ENCODE peak calls at places on chromosomes 4 and X, in four cellular contexts. One of them, this sample, is unnamed.

GRCh38 chr4:168877779-168878491 is 132.1 kb downstream of the CBR4 start:
- DNase-seq in substantia nigra: no peak
- DNase-seq in heart right ventricle: peak
- DNase-seq in NCI-H2081: no peak
- DNase-seq in this sample: peak

GRCh38 chr4:2101346-2102044 is 42.4 kb downstream of the NAT8L start:
- DNase-seq in substantia nigra: no peak
- DNase-seq in heart right ventricle: no peak
- DNase-seq in NCI-H2081: no peak
- DNase-seq in this sample: no peak

GRCh38 chrX:49166914-49167739 is 4.6 kb downstream of the MAGIX start:
- DNase-seq in substantia nigra: peak
- DNase-seq in heart right ventricle: peak
- DNase-seq in NCI-H2081: no peak
- DNase-seq in this sample: peak

GRCh38 chrX:48558270-48558669 is 16.0 kb upstream of the RBM3 start:
- DNase-seq in substantia nigra: no peak
- DNase-seq in heart right ventricle: no peak
- DNase-seq in NCI-H2081: no peak
- DNase-seq in this sample: no peak

GRCh38 chr4:173288698-173289350 is 45.3 kb downstream of the HMGB2 start:
- DNase-seq in substantia nigra: no peak
- DNase-seq in heart right ventricle: no peak
- DNase-seq in NCI-H2081: no peak
- DNase-seq in this sample: no peak

GRCh38 chr4:164748375-164748774 is 5.6 kb upstream of the SMIM31 start:
- DNase-seq in substantia nigra: no peak
- DNase-seq in heart right ventricle: no peak
- DNase-seq in NCI-H2081: peak
- DNase-seq in this sample: no peak

GRCh38 chr4:87985097-87985886 is 9.8 kb downstream of the SPP1 start:
- DNase-seq in substantia nigra: peak
- DNase-seq in heart right ventricle: peak
- DNase-seq in NCI-H2081: peak
- DNase-seq in this sample: peak

GRCh38 chr4:1563768-1564485 is 120.2 kb downstream of the FAM53A start:
- DNase-seq in substantia nigra: no peak
- DNase-seq in heart right ventricle: no peak
- DNase-seq in NCI-H2081: no peak
- DNase-seq in this sample: no peak

GRCh38 chrX:46554942-46555341 is 9.7 kb upstream of the ZNF674 start:
- DNase-seq in substantia nigra: no peak
- DNase-seq in heart right ventricle: no peak
- DNase-seq in NCI-H2081: no peak
- DNase-seq in this sample: no peak

GRCh38 chr4:70197842-70198241 is 2.3 kb downstream of the ODAM start:
- DNase-seq in substantia nigra: no peak
- DNase-seq in heart right ventricle: no peak
- DNase-seq in NCI-H2081: no peak
- DNase-seq in this sample: no peak

GRCh38 chrX:10370976-10371375 is 214.2 kb downstream of the CLCN4 start:
- DNase-seq in substantia nigra: no peak
- DNase-seq in heart right ventricle: no peak
- DNase-seq in NCI-H2081: no peak
- DNase-seq in this sample: no peak

GRCh38 chr4:38154251-38154650 is 194.1 kb downstream of the PTTG2 start:
- DNase-seq in substantia nigra: no peak
- DNase-seq in heart right ventricle: no peak
- DNase-seq in NCI-H2081: no peak
- DNase-seq in this sample: no peak

GRCh38 chr4:168453146-168453545 is 27.1 kb downstream of the DDX60L start:
- DNase-seq in substantia nigra: no peak
- DNase-seq in heart right ventricle: no peak
- DNase-seq in NCI-H2081: peak
- DNase-seq in this sample: no peak

GRCh38 chrX:16934212-16934611 is 12.2 kb upstream of the REPS2 start:
- DNase-seq in substantia nigra: no peak
- DNase-seq in heart right ventricle: no peak
- DNase-seq in NCI-H2081: no peak
- DNase-seq in this sample: no peak

GRCh38 chr4:165827018-165827417 is 46.0 kb upstream of the TLL1 start:
- DNase-seq in substantia nigra: no peak
- DNase-seq in heart right ventricle: no peak
- DNase-seq in NCI-H2081: no peak
- DNase-seq in this sample: no peak

GRCh38 chr4:38078590-38079381 is 118.6 kb downstream of the PTTG2 start:
- DNase-seq in substantia nigra: no peak
- DNase-seq in heart right ventricle: no peak
- DNase-seq in NCI-H2081: no peak
- DNase-seq in this sample: no peak

GRCh38 chrX:45154462-45154861 is 46.2 kb downstream of the DIPK2B start:
- DNase-seq in substantia nigra: no peak
- DNase-seq in heart right ventricle: no peak
- DNase-seq in NCI-H2081: no peak
- DNase-seq in this sample: no peak

GRCh38 chr4:73345399-73345975 is 58.6 kb upstream of the ALB start:
- DNase-seq in substantia nigra: no peak
- DNase-seq in heart right ventricle: no peak
- DNase-seq in NCI-H2081: no peak
- DNase-seq in this sample: no peak

GRCh38 chr4:74503580-74503979 is 58.6 kb downstream of the AREG start:
- DNase-seq in substantia nigra: no peak
- DNase-seq in heart right ventricle: no peak
- DNase-seq in NCI-H2081: no peak
- DNase-seq in this sample: no peak

GRCh38 chrX:68997911-68998310 is 167.3 kb downstream of the PJA1 start:
- DNase-seq in substantia nigra: no peak
- DNase-seq in heart right ventricle: peak
- DNase-seq in NCI-H2081: no peak
- DNase-seq in this sample: peak

GRCh38 chr4:20095805-20096541 is 155.7 kb upstream of the SLIT2 start:
- DNase-seq in substantia nigra: no peak
- DNase-seq in heart right ventricle: no peak
- DNase-seq in NCI-H2081: no peak
- DNase-seq in this sample: no peak

GRCh38 chr4:137212601-137213000 is 319.7 kb downstream of the PCDH18 start:
- DNase-seq in substantia nigra: no peak
- DNase-seq in heart right ventricle: no peak
- DNase-seq in NCI-H2081: no peak
- DNase-seq in this sample: no peak

GRCh38 chr4:166064706-166065105 is 191.7 kb downstream of the TLL1 start:
- DNase-seq in substantia nigra: no peak
- DNase-seq in heart right ventricle: no peak
- DNase-seq in NCI-H2081: peak
- DNase-seq in this sample: no peak

GRCh38 chr4:86918539-86919072 is 16.2 kb upstream of the AFF1 start:
- DNase-seq in substantia nigra: no peak
- DNase-seq in heart right ventricle: no peak
- DNase-seq in NCI-H2081: no peak
- DNase-seq in this sample: no peak

GRCh38 chr4:175290401-175290800 is 372.2 kb downstream of the ADAM29 start:
- DNase-seq in substantia nigra: no peak
- DNase-seq in heart right ventricle: no peak
- DNase-seq in NCI-H2081: no peak
- DNase-seq in this sample: no peak

GRCh38 chr4:177393236-177393635 is 49.0 kb downstream of the AGA start:
- DNase-seq in substantia nigra: no peak
- DNase-seq in heart right ventricle: no peak
- DNase-seq in NCI-H2081: no peak
- DNase-seq in this sample: no peak

GRCh38 chr4:77852892-77853495 is 9.6 kb upstream of the MRPL1 start:
- DNase-seq in substantia nigra: no peak
- DNase-seq in heart right ventricle: no peak
- DNase-seq in NCI-H2081: no peak
- DNase-seq in this sample: no peak

GRCh38 chr4:173859091-173859713 is 329.2 kb upstream of the HAND2 start:
- DNase-seq in substantia nigra: no peak
- DNase-seq in heart right ventricle: no peak
- DNase-seq in NCI-H2081: no peak
- DNase-seq in this sample: no peak

GRCh38 chrX:8607326-8607725 is 124.6 kb downstream of the ANOS1 start:
- DNase-seq in substantia nigra: no peak
- DNase-seq in heart right ventricle: no peak
- DNase-seq in NCI-H2081: no peak
- DNase-seq in this sample: no peak

GRCh38 chrX:86148594-86148993 is 343 bp downstream of the DACH2 start:
- DNase-seq in substantia nigra: no peak
- DNase-seq in heart right ventricle: no peak
- DNase-seq in NCI-H2081: peak
- DNase-seq in this sample: no peak

GRCh38 chr4:41287005-41287404 is 30.3 kb downstream of the UCHL1 start:
- DNase-seq in substantia nigra: no peak
- DNase-seq in heart right ventricle: no peak
- DNase-seq in NCI-H2081: no peak
- DNase-seq in this sample: no peak

GRCh38 chrX:15500497-15500966 is at the start of gene BMX:
- DNase-seq in substantia nigra: no peak
- DNase-seq in heart right ventricle: peak
- DNase-seq in NCI-H2081: no peak
- DNase-seq in this sample: peak

GRCh38 chrX:9316096-9316495 is 148.8 kb upstream of the TBL1X start:
- DNase-seq in substantia nigra: no peak
- DNase-seq in heart right ventricle: no peak
- DNase-seq in NCI-H2081: no peak
- DNase-seq in this sample: no peak

GRCh38 chr4:77699731-77700210 is 94.2 kb downstream of the CXCL13 start:
- DNase-seq in substantia nigra: no peak
- DNase-seq in heart right ventricle: no peak
- DNase-seq in NCI-H2081: peak
- DNase-seq in this sample: no peak